ENCODE peak calls at places on chromosomes 3 and 15, in five cellular contexts. G is A673; O is neural crest cell; C is cardiac fibroblast; K is stimulated activated naive B cell treated with anti-CD40 and anti-IgM and Interleukin-4, amounts not matched to agents 10 μg/mL and 1 μg/mL and 100 μg/mL, for 72 hours. L is an unnamed sample.

GRCh38 chr3:190281308-190282051 is 40.8 kb downstream of the CLDN1 start:
- DNase-seq in G (peak; percentile 28), O (no peak), C (peak; percentile 53), K (no peak), L (no peak)

GRCh38 chr3:23877324-23877980 is 39.3 kb downstream of the NKIRAS1 start:
- DNase-seq in G (peak; percentile 66), O (no peak), C (peak; percentile 95), K (no peak), L (no peak)

GRCh38 chr3:119084371-119085069 is 49.9 kb upstream of the IGSF11 start:
- DNase-seq in G (no peak), O (no peak), C (no peak), K (no peak), L (no peak)

GRCh38 chr3:190621971-190622370 is 108.1 kb downstream of the IL1RAP start:
- DNase-seq in G (no peak), O (no peak), C (no peak), K (no peak), L (no peak)

GRCh38 chr15:74136584-74137543 is 6.5 kb downstream of the ISLR2 start:
- DNase-seq in G (peak; percentile 41), O (no peak), C (peak; percentile 28), K (no peak), L (no peak)

GRCh38 chr15:43492266-43492665 is 690 bp downstream of the TP53BP1 start:
- DNase-seq in G (no peak), O (no peak), C (no peak), K (no peak), L (no peak)

GRCh38 chr3:63595221-63595620 is 57.3 kb upstream of the SNTN start:
- DNase-seq in G (peak; percentile 27), O (no peak), C (no peak), K (no peak), L (no peak)

GRCh38 chr3:56921573-56922571 is 120.1 kb upstream of the ARHGEF3 start:
- DNase-seq in G (no peak), O (no peak), C (peak; percentile 39), K (no peak), L (peak; percentile 59)

GRCh38 chr15:90519688-90520087 is 10.0 kb upstream of the CRTC3 start:
- DNase-seq in G (no peak), O (no peak), C (peak; percentile 60), K (no peak), L (peak; percentile 15)

GRCh38 chr3:126958638-126959085 is 24.3 kb upstream of the PLXNA1 start:
- DNase-seq in G (no peak), O (no peak), C (no peak), K (no peak), L (no peak)

GRCh38 chr3:16297991-16298885 is 33.2 kb downstream of the OXNAD1 start:
- DNase-seq in G (no peak), O (no peak), C (no peak), K (no peak), L (no peak)

GRCh38 chr3:9308298-9308990 is 54.4 kb upstream of the THUMPD3 start:
- DNase-seq in G (no peak), O (no peak), C (no peak), K (no peak), L (no peak)

GRCh38 chr3:141110322-141110721 is 59.2 kb downstream of the SPSB4 start:
- DNase-seq in G (no peak), O (no peak), C (no peak), K (no peak), L (no peak)

GRCh38 chr3:25690768-25691548 is 26.3 kb upstream of the TOP2B start:
- DNase-seq in G (no peak), O (no peak), C (no peak), K (no peak), L (no peak)

GRCh38 chr15:41955100-41955499 is 17.3 kb downstream of the EHD4 start:
- DNase-seq in G (no peak), O (no peak), C (no peak), K (no peak), L (no peak)

GRCh38 chr3:64432870-64433269 is 207.6 kb upstream of the PRICKLE2 start:
- DNase-seq in G (no peak), O (no peak), C (no peak), K (no peak), L (no peak)

GRCh38 chr3:194119831-194120230 is 16.1 kb upstream of the HES1 start:
- DNase-seq in G (no peak), O (no peak), C (no peak), K (no peak), L (no peak)

GRCh38 chr15:52076889-52077781 is 35.4 kb downstream of the BCL2L10 start:
- DNase-seq in G (no peak), O (no peak), C (peak; percentile 88), K (no peak), L (no peak)

GRCh38 chr3:175911937-175912336 is 1052.8 kb downstream of the NAALADL2 start:
- DNase-seq in G (peak; percentile 4), O (no peak), C (no peak), K (no peak), L (no peak)

GRCh38 chr15:72168131-72168825 is 29.3 kb downstream of the GRAMD2A start:
- DNase-seq in G (peak; percentile 84), O (no peak), C (peak; percentile 8), K (no peak), L (peak; percentile 5)

GRCh38 chr15:47670365-47670764 is 46.9 kb upstream of the SEMA6D start:
- DNase-seq in G (peak; percentile 32), O (no peak), C (no peak), K (no peak), L (no peak)

GRCh38 chr3:183031826-183032225 is 51.5 kb upstream of the DCUN1D1 start:
- DNase-seq in G (no peak), O (no peak), C (no peak), K (no peak), L (no peak)

GRCh38 chr3:81540787-81541186 is 220.7 kb downstream of the GBE1 start:
- DNase-seq in G (no peak), O (no peak), C (no peak), K (no peak), L (no peak)

GRCh38 chr15:68340711-68341671 is 63.4 kb downstream of the FEM1B start:
- DNase-seq in G (no peak), O (no peak), C (peak; percentile 52), K (no peak), L (no peak)

GRCh38 chr15:85402195-85402921 is 22.0 kb downstream of the AKAP13 start:
- DNase-seq in G (no peak), O (no peak), C (peak; percentile 72), K (no peak), L (peak; percentile 48)